ENCODE peak calls at places on chromosomes 7 and 10, in five cellular contexts. One of them, this sample, is unnamed.

GRCh38 chr10:78301891-78302738 is 268.5 kb downstream of the RPS24 start:
- DNase-seq in transverse colon: no peak
- DNase-seq in fibroblast of lung: no peak
- DNase-seq in heart right ventricle: no peak
- DNase-seq in right lobe of liver: no peak
- DNase-seq in this sample: no peak

GRCh38 chr10:28594401-28594800 is 61.5 kb downstream of the WAC start:
- DNase-seq in heart right ventricle: no peak
- DNase-seq in right lobe of liver: no peak
- DNase-seq in fibroblast of lung: no peak
- DNase-seq in transverse colon: no peak
- DNase-seq in this sample: no peak

GRCh38 chr7:1912472-1913289 is 242.6 kb downstream of the ELFN1 start:
- DNase-seq in transverse colon: no peak
- DNase-seq in fibroblast of lung: peak; percentile 84
- DNase-seq in right lobe of liver: no peak
- DNase-seq in heart right ventricle: peak; percentile 51
- DNase-seq in this sample: no peak

GRCh38 chr7:23594879-23595604 is 2.1 kb upstream of the CCDC126 start:
- DNase-seq in transverse colon: no peak
- DNase-seq in right lobe of liver: no peak
- DNase-seq in fibroblast of lung: no peak
- DNase-seq in heart right ventricle: no peak
- DNase-seq in this sample: no peak

GRCh38 chr10:17412323-17412722 is 42.1 kb downstream of the ST8SIA6 start:
- DNase-seq in right lobe of liver: no peak
- DNase-seq in transverse colon: no peak
- DNase-seq in fibroblast of lung: no peak
- DNase-seq in heart right ventricle: no peak
- DNase-seq in this sample: no peak

GRCh38 chr10:1677307-1677939 is 59.9 kb downstream of the ADARB2 start:
- DNase-seq in heart right ventricle: no peak
- DNase-seq in transverse colon: no peak
- DNase-seq in fibroblast of lung: no peak
- DNase-seq in right lobe of liver: no peak
- DNase-seq in this sample: no peak

GRCh38 chr7:44978511-44979366 is at the start of gene MYO1G:
- DNase-seq in fibroblast of lung: no peak
- DNase-seq in right lobe of liver: peak; percentile 61
- DNase-seq in transverse colon: peak; percentile 72
- DNase-seq in heart right ventricle: peak; percentile 47
- DNase-seq in this sample: no peak

GRCh38 chr7:37921340-37921805 is 933 bp downstream of the EPDR1 start:
- DNase-seq in fibroblast of lung: no peak
- DNase-seq in transverse colon: peak; percentile 45
- DNase-seq in right lobe of liver: peak; percentile 54
- DNase-seq in heart right ventricle: no peak
- DNase-seq in this sample: no peak

GRCh38 chr7:155188821-155189599 is 108.7 kb upstream of the INSIG1 start:
- DNase-seq in transverse colon: no peak
- DNase-seq in right lobe of liver: no peak
- DNase-seq in fibroblast of lung: peak; percentile 84
- DNase-seq in heart right ventricle: no peak
- DNase-seq in this sample: peak; percentile 46

GRCh38 chr10:126839094-126839761 is 66.0 kb upstream of the DOCK1 start:
- DNase-seq in right lobe of liver: no peak
- DNase-seq in heart right ventricle: no peak
- DNase-seq in fibroblast of lung: no peak
- DNase-seq in transverse colon: peak; percentile 73
- DNase-seq in this sample: no peak

GRCh38 chr10:127945335-127945734 is 38.4 kb downstream of the PTPRE start:
- DNase-seq in heart right ventricle: no peak
- DNase-seq in right lobe of liver: no peak
- DNase-seq in transverse colon: peak; percentile 23
- DNase-seq in fibroblast of lung: peak; percentile 14
- DNase-seq in this sample: no peak

GRCh38 chr7:108109216-108109908 is 20.8 kb downstream of the LAMB4 start:
- DNase-seq in transverse colon: peak; percentile 16
- DNase-seq in fibroblast of lung: peak; percentile 35
- DNase-seq in heart right ventricle: no peak
- DNase-seq in right lobe of liver: no peak
- DNase-seq in this sample: no peak

GRCh38 chr7:94656925-94657731 is 1.2 kb upstream of the SGCE start:
- DNase-seq in fibroblast of lung: peak; percentile 57
- DNase-seq in transverse colon: no peak
- DNase-seq in heart right ventricle: no peak
- DNase-seq in right lobe of liver: no peak
- DNase-seq in this sample: no peak

GRCh38 chr7:25907214-25907613 is 244.8 kb upstream of the NFE2L3 start:
- DNase-seq in heart right ventricle: no peak
- DNase-seq in fibroblast of lung: no peak
- DNase-seq in transverse colon: no peak
- DNase-seq in right lobe of liver: no peak
- DNase-seq in this sample: no peak

GRCh38 chr10:21042536-21042935 is 145.4 kb upstream of the NEBL start:
- DNase-seq in transverse colon: no peak
- DNase-seq in fibroblast of lung: no peak
- DNase-seq in heart right ventricle: no peak
- DNase-seq in right lobe of liver: no peak
- DNase-seq in this sample: no peak

GRCh38 chr10:61781969-61782403 is 119.3 kb downstream of the CABCOCO1 start:
- DNase-seq in fibroblast of lung: no peak
- DNase-seq in heart right ventricle: no peak
- DNase-seq in right lobe of liver: no peak
- DNase-seq in transverse colon: no peak
- DNase-seq in this sample: no peak

GRCh38 chr10:70440296-70441160 is 953 bp downstream of the NODAL start:
- DNase-seq in fibroblast of lung: no peak
- DNase-seq in transverse colon: no peak
- DNase-seq in heart right ventricle: no peak
- DNase-seq in right lobe of liver: no peak
- DNase-seq in this sample: no peak

DNA sequence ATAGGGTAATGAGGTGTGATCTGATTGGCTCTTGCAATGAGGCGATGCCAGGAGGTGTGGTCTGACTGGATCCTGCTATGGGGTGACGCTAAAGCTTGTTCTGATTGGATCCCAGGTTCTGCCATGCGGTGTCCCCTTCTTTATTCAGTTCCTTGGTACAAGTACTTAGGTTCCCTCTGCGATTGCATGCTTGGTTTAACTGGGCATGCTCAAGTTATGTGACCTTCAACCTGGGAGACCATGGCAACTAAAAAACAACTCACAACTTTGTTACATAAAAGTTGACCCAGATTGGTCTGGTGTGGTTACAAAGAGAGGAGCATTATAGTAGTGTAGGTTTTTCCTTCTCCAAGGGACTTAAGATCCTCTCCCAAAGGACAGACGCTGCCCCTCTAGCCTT is 49.5 kb upstream of the DNAJC1 start:
- DNase-seq in transverse colon: no peak
- DNase-seq in heart right ventricle: no peak
- DNase-seq in fibroblast of lung: no peak
- DNase-seq in right lobe of liver: no peak
- DNase-seq in this sample: no peak
- H3K4me3 ChIP-seq in transverse colon: no peak overlapping the region
- H3K4me3 ChIP-seq in heart right ventricle: no peak overlapping the region
- H3K4me3 ChIP-seq in fibroblast of lung: no peak overlapping the region
- H3K4me3 ChIP-seq in right lobe of liver: no peak overlapping the region
- H3K4me3 ChIP-seq in this sample: no peak overlapping the region

DNA sequence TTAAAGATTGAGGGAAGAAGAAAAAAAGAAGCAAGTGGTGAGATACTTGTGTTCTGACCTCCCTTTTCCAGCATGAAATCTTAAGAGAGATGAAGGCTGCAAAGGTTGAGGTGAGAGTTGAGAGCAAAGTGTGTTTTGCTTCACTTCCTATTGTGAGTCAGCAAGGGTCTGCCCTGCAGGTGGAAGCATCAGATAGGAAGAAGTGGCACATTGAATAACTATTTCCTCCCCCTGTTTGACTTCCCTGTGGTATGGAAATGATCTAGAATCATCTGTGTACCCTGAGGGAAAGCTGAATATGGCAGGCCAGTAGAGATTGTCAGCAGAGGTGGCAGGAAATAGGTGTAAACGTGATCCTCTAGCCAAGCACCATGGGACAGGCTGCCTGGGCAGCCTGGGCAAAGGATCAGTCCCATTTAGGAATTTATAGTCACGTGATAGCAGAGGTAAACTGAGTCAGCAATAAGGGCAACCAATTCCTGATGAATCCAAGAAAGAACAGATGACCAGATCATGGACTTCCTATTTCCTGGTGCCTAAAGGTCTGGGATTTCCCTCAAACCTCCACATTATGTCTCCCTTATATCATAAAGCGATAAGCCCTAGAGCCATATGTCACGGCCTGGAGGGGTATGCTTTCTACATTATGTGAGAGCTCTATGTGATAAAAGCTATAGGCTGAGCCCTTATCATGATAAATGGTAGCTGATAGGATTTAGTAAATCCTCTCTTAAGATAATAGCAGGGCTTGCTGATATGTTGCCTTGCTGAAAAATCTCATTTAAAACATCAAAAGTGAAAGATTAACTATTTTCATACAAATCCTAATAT is 287.0 kb downstream of the MDFIC start:
- DNase-seq in heart right ventricle: no peak
- DNase-seq in transverse colon: no peak
- DNase-seq in right lobe of liver: no peak
- DNase-seq in fibroblast of lung: no peak
- DNase-seq in this sample: no peak
- TF ChIP-seq CTCF in heart right ventricle: no peak
- TF ChIP-seq CTCF in transverse colon: no peak
- TF ChIP-seq CTCF in right lobe of liver: no peak
- TF ChIP-seq CTCF in fibroblast of lung: no peak
- TF ChIP-seq CTCF in this sample: no peak

GRCh38 chr10:75057680-75058079 is 53.8 kb upstream of the SAMD8 start:
- DNase-seq in transverse colon: no peak
- DNase-seq in right lobe of liver: no peak
- DNase-seq in fibroblast of lung: no peak
- DNase-seq in heart right ventricle: no peak
- DNase-seq in this sample: no peak
- H3K4me3 ChIP-seq in transverse colon: no peak overlapping the region
- H3K4me3 ChIP-seq in right lobe of liver: no peak overlapping the region
- H3K4me3 ChIP-seq in fibroblast of lung: no peak overlapping the region
- H3K4me3 ChIP-seq in heart right ventricle: no peak overlapping the region
- H3K4me3 ChIP-seq in this sample: no peak overlapping the region

GRCh38 chr10:90866050-90866598 is 5.7 kb upstream of the RPP30 start:
- DNase-seq in fibroblast of lung: no peak
- DNase-seq in heart right ventricle: no peak
- DNase-seq in transverse colon: no peak
- DNase-seq in right lobe of liver: no peak
- DNase-seq in this sample: no peak

GRCh38 chr10:90871279-90871760 is 454 bp upstream of the RPP30 start:
- DNase-seq in fibroblast of lung: peak; percentile 90
- DNase-seq in right lobe of liver: no peak
- DNase-seq in transverse colon: peak; percentile 21
- DNase-seq in heart right ventricle: no peak
- DNase-seq in this sample: no peak

GRCh38 chr10:90860790-90861189 is 3.0 kb upstream of the HTR7 start:
- DNase-seq in transverse colon: no peak
- DNase-seq in heart right ventricle: no peak
- DNase-seq in fibroblast of lung: no peak
- DNase-seq in right lobe of liver: no peak
- DNase-seq in this sample: no peak

GRCh38 chr10:90862908-90863514 is 5.2 kb upstream of the HTR7 start:
- DNase-seq in transverse colon: no peak
- DNase-seq in heart right ventricle: no peak
- DNase-seq in fibroblast of lung: peak; percentile 70
- DNase-seq in right lobe of liver: no peak
- DNase-seq in this sample: no peak

GRCh38 chr10:90865400-90865799 is 6.4 kb upstream of the RPP30 start:
- DNase-seq in fibroblast of lung: peak; percentile 64
- DNase-seq in heart right ventricle: no peak
- DNase-seq in right lobe of liver: no peak
- DNase-seq in transverse colon: no peak
- DNase-seq in this sample: no peak
- TF ChIP-seq CTCF in fibroblast of lung: peak; percentile 48
- TF ChIP-seq CTCF in heart right ventricle: peak; percentile 44
- TF ChIP-seq CTCF in right lobe of liver: peak; percentile 20
- TF ChIP-seq CTCF in transverse colon: no peak
- TF ChIP-seq CTCF in this sample: peak; percentile 36

GRCh38 chr10:121379025-121379424 is 219.2 kb downstream of the FGFR2 start:
- DNase-seq in heart right ventricle: no peak
- DNase-seq in right lobe of liver: no peak
- DNase-seq in transverse colon: no peak
- DNase-seq in fibroblast of lung: no peak
- DNase-seq in this sample: no peak
- H3K4me3 ChIP-seq in heart right ventricle: no peak overlapping the region
- H3K4me3 ChIP-seq in right lobe of liver: no peak overlapping the region
- H3K4me3 ChIP-seq in transverse colon: no peak overlapping the region
- H3K4me3 ChIP-seq in fibroblast of lung: no peak overlapping the region
- H3K4me3 ChIP-seq in this sample: no peak overlapping the region

GRCh38 chr10:103802081-103802480 is 53.3 kb downstream of the SH3PXD2A start:
- DNase-seq in heart right ventricle: no peak
- DNase-seq in transverse colon: no peak
- DNase-seq in right lobe of liver: no peak
- DNase-seq in fibroblast of lung: no peak
- DNase-seq in this sample: no peak

GRCh38 chr10:103800789-103801540 is 54.4 kb downstream of the SH3PXD2A start:
- DNase-seq in right lobe of liver: no peak
- DNase-seq in fibroblast of lung: peak; percentile 38
- DNase-seq in heart right ventricle: no peak
- DNase-seq in transverse colon: no peak
- DNase-seq in this sample: no peak

GRCh38 chr10:103803941-103804340 is 51.4 kb downstream of the SH3PXD2A start:
- DNase-seq in heart right ventricle: no peak
- DNase-seq in transverse colon: no peak
- DNase-seq in right lobe of liver: no peak
- DNase-seq in fibroblast of lung: no peak
- DNase-seq in this sample: no peak

GRCh38 chr10:103804866-103805265 is 50.5 kb downstream of the SH3PXD2A start:
- DNase-seq in heart right ventricle: no peak
- DNase-seq in transverse colon: no peak
- DNase-seq in fibroblast of lung: no peak
- DNase-seq in right lobe of liver: no peak
- DNase-seq in this sample: no peak

GRCh38 chr10:103802637-103803353 is 52.6 kb downstream of the SH3PXD2A start:
- DNase-seq in heart right ventricle: no peak
- DNase-seq in fibroblast of lung: no peak
- DNase-seq in transverse colon: peak; percentile 49
- DNase-seq in right lobe of liver: no peak
- DNase-seq in this sample: no peak
- TF ChIP-seq CTCF in heart right ventricle: no peak
- TF ChIP-seq CTCF in fibroblast of lung: no peak
- TF ChIP-seq CTCF in transverse colon: no peak
- TF ChIP-seq CTCF in right lobe of liver: no peak
- TF ChIP-seq CTCF in this sample: no peak

GRCh38 chr10:4343798-4344370 is 482.1 kb upstream of the AKR1E2 start:
- DNase-seq in heart right ventricle: no peak
- DNase-seq in right lobe of liver: no peak
- DNase-seq in transverse colon: no peak
- DNase-seq in fibroblast of lung: no peak
- DNase-seq in this sample: no peak

GRCh38 chr10:4343091-4343490 is 482.9 kb upstream of the AKR1E2 start:
- DNase-seq in heart right ventricle: no peak
- DNase-seq in fibroblast of lung: no peak
- DNase-seq in transverse colon: no peak
- DNase-seq in right lobe of liver: no peak
- DNase-seq in this sample: no peak

GRCh38 chr10:4345842-4346241 is 480.2 kb upstream of the AKR1E2 start:
- DNase-seq in fibroblast of lung: peak; percentile 51
- DNase-seq in right lobe of liver: no peak
- DNase-seq in transverse colon: no peak
- DNase-seq in heart right ventricle: no peak
- DNase-seq in this sample: no peak

GRCh38 chr10:4346257-4346656 is 479.8 kb upstream of the AKR1E2 start:
- DNase-seq in right lobe of liver: no peak
- DNase-seq in fibroblast of lung: peak; percentile 37
- DNase-seq in transverse colon: no peak
- DNase-seq in heart right ventricle: no peak
- DNase-seq in this sample: no peak

GRCh38 chr10:4344544-4344994 is 481.4 kb upstream of the AKR1E2 start:
- DNase-seq in transverse colon: peak; percentile 24
- DNase-seq in right lobe of liver: no peak
- DNase-seq in heart right ventricle: peak; percentile 39
- DNase-seq in fibroblast of lung: peak; percentile 100
- DNase-seq in this sample: peak; percentile 100
- H3K4me3 ChIP-seq in transverse colon: no peak overlapping the region
- H3K4me3 ChIP-seq in right lobe of liver: no peak overlapping the region
- H3K4me3 ChIP-seq in heart right ventricle: no peak overlapping the region
- H3K4me3 ChIP-seq in fibroblast of lung: no peak overlapping the region
- H3K4me3 ChIP-seq in this sample: no peak overlapping the region

This sample was measured in AG04449.